ENCODE peak calls at places on chromosomes 11 and 22, in ten cellular contexts. P, R, C, H, F, B, J, I, Z and G are unnamed samples.

GRCh38 chr11:26753738-26754504 is 32.1 kb upstream of the SLC5A12 start:
- DNase-seq in P (peak), Z (peak), J (peak), H (no peak), I (no peak), F (peak), C (peak), B (peak), R (peak), G (peak)

GRCh38 chr11:85866137-85866827 is 11.1 kb downstream of the CCDC83 start:
- DNase-seq in Z (no peak), B (no peak), C (no peak), P (no peak), I (no peak), F (no peak), R (no peak), H (no peak), J (no peak), G (no peak)

GRCh38 chr11:18374956-18375355 is 19.4 kb upstream of the LDHA start:
- DNase-seq in B (no peak), J (no peak), C (no peak), H (no peak), Z (no peak), F (no peak), R (no peak), P (no peak), I (no peak), G (no peak)

GRCh38 chr11:72295471-72295870 is 51.5 kb upstream of the PHOX2A start:
- DNase-seq in B (no peak), P (no peak), I (no peak), J (no peak), F (no peak), R (no peak), H (no peak), C (no peak), Z (no peak), G (no peak)

GRCh38 chr22:49668402-49668801 is 159.3 kb downstream of the BRD1 start:
- DNase-seq in J (no peak), P (no peak), I (no peak), F (no peak), B (no peak), R (no peak), H (peak), Z (no peak), C (peak), G (no peak)

GRCh38 chr11:34072041-34072440 is 20.5 kb downstream of the CAPRIN1 start:
- DNase-seq in H (no peak), B (no peak), F (no peak), Z (no peak), C (no peak), R (no peak), P (no peak), J (no peak), I (no peak), G (no peak)

GRCh38 chr22:48886604-48887393 is 940.9 kb downstream of the BRD1 start:
- DNase-seq in F (no peak), P (no peak), C (peak), B (no peak), I (no peak), J (no peak), Z (no peak), H (peak), R (no peak), G (no peak)

GRCh38 chr22:31818481-31819392 is 64.9 kb downstream of the DEPDC5 start:
- DNase-seq in I (no peak), F (no peak), Z (no peak), P (no peak), J (peak), C (no peak), R (peak), H (no peak), B (no peak), G (no peak)

GRCh38 chr11:87425943-87426342 is 388.2 kb downstream of the TMEM135 start:
- DNase-seq in B (no peak), Z (no peak), J (peak), P (no peak), I (no peak), C (no peak), F (no peak), R (peak), H (no peak), G (no peak)

GRCh38 chr22:37021710-37022482 is 2.4 kb downstream of the MPST start:
- DNase-seq in J (peak), C (no peak), F (no peak), R (peak), P (peak), H (peak), B (peak), I (peak), Z (peak), G (no peak)

GRCh38 chr11:125110506-125110905 is 920 bp downstream of the TMEM218 start:
- DNase-seq in P (peak), R (no peak), J (peak), F (no peak), Z (no peak), I (no peak), B (peak), H (no peak), C (no peak), G (no peak)

GRCh38 chr22:19018256-19018655 is 82.2 kb upstream of the PRODH start:
- DNase-seq in B (no peak), C (no peak), F (no peak), I (no peak), P (no peak), R (no peak), H (no peak), Z (no peak), J (no peak), G (no peak)

GRCh38 chr11:86069408-86070086 is 663 bp upstream of the PICALM start:
- DNase-seq in J (peak), F (peak), P (peak), R (peak), C (peak), H (no peak), Z (no peak), B (peak), I (no peak), G (peak)

GRCh38 chr11:84628871-84629625 is 998.1 kb downstream of the DLG2 start:
- DNase-seq in C (no peak), B (no peak), I (no peak), Z (no peak), R (no peak), P (no peak), J (no peak), F (no peak), H (no peak), G (no peak)

GRCh38 chr11:110606415-110606814 is 105.8 kb downstream of the ARHGAP20 start:
- DNase-seq in C (no peak), R (no peak), I (no peak), J (no peak), H (no peak), F (no peak), Z (no peak), B (no peak), P (no peak), G (no peak)

GRCh38 chr22:47139790-47140119 is 377.3 kb downstream of the TBC1D22A start:
- DNase-seq in B (no peak), Z (no peak), R (no peak), F (no peak), H (no peak), J (no peak), I (no peak), P (no peak), C (no peak), G (no peak)

GRCh38 chr11:81772161-81772560 is 961.5 kb downstream of the FAM181B start:
- DNase-seq in F (no peak), I (no peak), J (peak), P (no peak), Z (no peak), R (no peak), B (no peak), H (no peak), C (no peak), G (no peak)

GRCh38 chr11:19393941-19394340 is 153.2 kb upstream of the E2F8 start:
- DNase-seq in I (no peak), R (peak), P (peak), F (no peak), C (no peak), B (no peak), Z (no peak), H (no peak), J (peak), G (no peak)

DNA sequence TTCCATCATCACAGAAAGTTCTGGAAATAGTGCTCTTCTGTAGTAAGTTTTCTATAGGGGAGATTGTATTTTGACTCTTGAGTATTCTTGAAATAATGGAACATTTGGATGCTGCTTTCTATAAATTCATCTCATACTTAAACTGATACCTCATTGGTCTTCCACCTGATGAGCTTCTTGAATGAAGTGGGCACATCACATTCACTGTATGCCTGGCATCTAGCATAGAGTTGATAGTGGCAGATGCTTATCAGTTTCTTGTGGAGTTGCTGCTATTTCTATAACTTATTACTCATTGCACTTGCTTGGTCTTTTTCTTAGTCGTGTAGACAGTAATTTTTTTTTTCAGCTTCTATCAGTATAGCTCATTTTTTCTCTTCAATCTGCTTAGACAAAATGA is 5.4 kb downstream of the ATXN10 start:
- DNase-seq in I (no peak), Z (no peak), H (no peak), J (no peak), F (no peak), C (no peak), R (no peak), P (no peak), B (no peak), G (no peak)
- H3K27ac ChIP-seq in I (no peak), Z (no peak), H (no peak), J (no peak), F (peak), C (no peak), R (no peak), P (no peak), B (no peak), G (no peak)

GRCh38 chr22:30295576-30295975 is 6.3 kb upstream of the CASTOR1 start:
- DNase-seq in C (no peak), B (no peak), I (no peak), H (no peak), F (no peak), Z (no peak), J (no peak), P (no peak), R (no peak), G (no peak)

GRCh38 chr22:30296851-30297250 is 7.5 kb upstream of the CASTOR1 start:
- DNase-seq in Z (no peak), F (no peak), R (no peak), H (no peak), C (no peak), I (no peak), B (no peak), J (no peak), P (no peak), G (no peak)

GRCh38 chr22:30298005-30298701 is 8.8 kb upstream of the CASTOR1 start:
- DNase-seq in I (no peak), F (no peak), H (no peak), P (no peak), B (no peak), C (no peak), R (no peak), J (no peak), Z (peak), G (peak)

GRCh38 chr22:30296324-30296723 is 7.0 kb upstream of the CASTOR1 start:
- DNase-seq in C (no peak), F (no peak), B (no peak), Z (no peak), P (no peak), I (no peak), J (no peak), H (no peak), R (no peak), G (no peak)

GRCh38 chr22:30297276-30298004 is 8.1 kb upstream of the CASTOR1 start:
- DNase-seq in R (no peak), B (no peak), J (no peak), F (no peak), H (no peak), I (no peak), Z (no peak), P (no peak), C (no peak), G (no peak)
- H3K27ac ChIP-seq in R (no peak), B (no peak), J (no peak), F (no peak), H (no peak), I (no peak), Z (peak), P (no peak), C (no peak), G (peak)

GRCh38 chr11:60899021-60899936 is 7.1 kb downstream of the PRPF19 start:
- DNase-seq in Z (peak), B (peak), H (no peak), C (peak), R (peak), P (peak), J (peak), I (no peak), F (peak), G (no peak)
- H3K27ac ChIP-seq in Z (peak), B (no peak), H (no peak), C (no peak), R (no peak), P (no peak), J (no peak), I (no peak), F (peak), G (no peak)

GRCh38 chr11:119185916-119186634 is 800 bp downstream of the NHERF4 start:
- DNase-seq in B (no peak), I (no peak), P (no peak), R (no peak), Z (no peak), C (no peak), H (peak), F (no peak), J (no peak), G (no peak)
- H3K27ac ChIP-seq in B (no peak), I (no peak), P (no peak), R (no peak), Z (no peak), C (no peak), H (no peak), F (no peak), J (no peak), G (no peak)